ENCODE peak calls at places on chromosome 12, in four cellular contexts. G, V, H and Z are unnamed samples.

GRCh38 chr12:103800252-103800771 is 40.7 kb downstream of the NT5DC3 start:
- DNase-seq in G (peak), V (no peak), H (peak), Z (peak)

GRCh38 chr12:104742551-104742961 is 215.5 kb downstream of the SLC41A2 start:
- DNase-seq in G (no peak), V (no peak), H (no peak), Z (no peak)

GRCh38 chr12:13210543-13211190 is 14.1 kb downstream of the EMP1 start:
- DNase-seq in G (no peak), V (no peak), H (no peak), Z (no peak)

GRCh38 chr12:5044420-5045295 is 979 bp downstream of the KCNA5 start:
- DNase-seq in G (no peak), V (no peak), H (no peak), Z (no peak)

GRCh38 chr12:93978553-93978952 is 169.8 kb upstream of the PLXNC1 start:
- DNase-seq in G (peak), V (no peak), H (peak), Z (peak)

GRCh38 chr12:45231515-45232145 is 15.7 kb downstream of the ANO6 start:
- DNase-seq in G (peak), V (no peak), H (peak), Z (peak)

GRCh38 chr12:25988505-25988904 is 30.0 kb downstream of the RASSF8 start:
- DNase-seq in G (no peak), V (no peak), H (no peak), Z (no peak)

GRCh38 chr12:131351319-131352028 is 359.4 kb upstream of the SFSWAP start:
- DNase-seq in G (no peak), V (no peak), H (no peak), Z (no peak)

GRCh38 chr12:18696971-18697602 is 40.7 kb downstream of the PLCZ1 start:
- DNase-seq in G (peak), V (no peak), H (peak), Z (peak)

GRCh38 chr12:123472438-123472849 is 14.5 kb downstream of the SNRNP35 start:
- DNase-seq in G (no peak), V (no peak), H (no peak), Z (no peak)
- TF ChIP-seq CTCF in G (no peak), V (no peak), H (no peak), Z (no peak)

GRCh38 chr12:14775652-14776020 is 27.6 kb downstream of the WBP11 start:
- DNase-seq in G (peak), V (no peak), H (peak), Z (peak)

GRCh38 chr12:14774944-14775651 is 28.2 kb downstream of the WBP11 start:
- DNase-seq in G (peak), V (peak), H (peak), Z (peak)

GRCh38 chr12:14777271-14777670 is 26.0 kb downstream of the WBP11 start:
- DNase-seq in G (peak), V (no peak), H (no peak), Z (no peak)

GRCh38 chr12:14774074-14774943 is 29.0 kb downstream of the WBP11 start:
- DNase-seq in G (peak), V (peak), H (peak), Z (peak)

GRCh38 chr12:14776236-14776959 is 26.9 kb downstream of the WBP11 start:
- DNase-seq in G (peak), V (no peak), H (peak), Z (peak)
- TF ChIP-seq CTCF in G (peak), V (peak), H (peak), Z (no peak)

GRCh38 chr12:123075591-123076171 is 75.2 kb downstream of the PITPNM2 start:
- DNase-seq in G (no peak), V (peak), H (no peak), Z (no peak)
- TF ChIP-seq CTCF in G (no peak), V (peak), H (no peak), Z (no peak)

GRCh38 chr12:42590324-42590934 is 883 bp upstream of the PRICKLE1 start:
- DNase-seq in G (no peak), V (no peak), H (no peak), Z (peak)
- TF ChIP-seq CTCF in G (no peak), V (no peak), H (no peak), Z (no peak)

GRCh38 chr12:96208801-96209534 is 14.8 kb downstream of the ELK3 start:
- DNase-seq in G (peak), V (peak), H (no peak), Z (no peak)
- TF ChIP-seq CTCF in G (peak), V (no peak), H (no peak), Z (peak)

DNA sequence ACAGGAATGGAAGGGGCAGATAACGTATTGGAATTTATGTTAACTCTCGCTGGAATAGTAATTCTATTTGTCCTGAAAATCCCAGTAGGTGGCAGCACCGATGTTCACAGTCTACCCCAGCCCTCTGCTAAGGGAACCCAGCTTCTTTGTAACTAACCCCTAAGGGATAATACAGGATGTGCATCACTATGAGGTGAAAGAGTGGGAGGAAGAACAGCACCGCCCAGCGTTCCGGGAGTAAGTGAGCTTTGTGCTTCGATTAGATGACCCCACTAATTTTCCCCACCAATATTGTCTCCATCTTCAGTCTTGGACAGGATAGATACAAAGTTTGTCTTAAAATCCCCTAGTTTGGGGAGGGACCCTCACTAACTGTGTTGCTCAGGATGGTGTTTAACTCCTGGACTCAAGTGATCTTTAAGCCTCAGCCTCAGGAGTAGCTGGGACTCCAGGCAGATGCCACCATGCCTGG is 2.7 kb downstream of the SLC2A3 start:
- DNase-seq in G (peak), V (peak), H (peak), Z (peak)
- TF ChIP-seq CTCF in G (peak), V (peak), H (peak), Z (peak)

GRCh38 chr12:74747305-74747704 is 209.7 kb downstream of the ATXN7L3B start:
- DNase-seq in G (peak), V (no peak), H (peak), Z (peak)
- TF ChIP-seq CTCF in G (no peak), V (no peak), H (no peak), Z (peak)